ENCODE peak calls at places on chromosome 14, in nine cellular contexts. X is endothelial cell of umbilical vein, N is HCT116, K is transverse colon, A is K562, L is esophagus muscularis mucosa, U is GM12878, W is suprapubic skin, D is H1. P is an unnamed sample.
A peak's percentile ranks its signal among the peaks of the same experiment; 100 is the strongest.

GRCh38 chr14:68885226-68886108 is 92.6 kb upstream of the ZFP36L1 start:
- DNase-seq in X (no peak), N (no peak), K (no peak), A (no peak), L (no peak), U (no peak), W (no peak), D (no peak), P (no peak)

GRCh38 chr14:58796636-58797429 is 159.1 kb downstream of the DACT1 start:
- DNase-seq in X (no peak), N (no peak), K (no peak), A (no peak), L (no peak), U (peak; percentile 88), W (no peak), D (no peak), P (no peak)

GRCh38 chr14:99574099-99574880 is 29.7 kb downstream of the CCDC85C start:
- DNase-seq in X (no peak), N (no peak), K (peak; percentile 78), A (no peak), L (no peak), U (no peak), W (no peak), D (no peak), P (peak; percentile 49)

GRCh38 chr14:57391609-57392195 is 1.3 kb downstream of the NAA30 start:
- DNase-seq in X (peak; percentile 47), N (no peak), K (no peak), A (no peak), L (no peak), U (no peak), W (no peak), D (no peak), P (no peak)

GRCh38 chr14:71103662-71104484 is 196.6 kb downstream of the PCNX1 start:
- DNase-seq in X (peak; percentile 68), N (peak; percentile 41), K (no peak), A (peak; percentile 34), L (no peak), U (peak; percentile 13), W (no peak), D (no peak), P (peak; percentile 8)

GRCh38 chr14:63840981-63841380 is 11.8 kb upstream of the SYNE2 start:
- DNase-seq in X (no peak), N (no peak), K (peak; percentile 45), A (no peak), L (no peak), U (no peak), W (no peak), D (peak; percentile 89), P (no peak)

GRCh38 chr14:59359451-59360124 is 105.6 kb downstream of the GPR135 start:
- DNase-seq in X (no peak), N (no peak), K (no peak), A (no peak), L (no peak), U (peak; percentile 26), W (no peak), D (no peak), P (no peak)

GRCh38 chr14:98119739-98120138 is 1152.3 kb downstream of the BCL11B start:
- DNase-seq in X (no peak), N (no peak), K (no peak), A (no peak), L (no peak), U (no peak), W (no peak), D (no peak), P (no peak)

GRCh38 chr14:91378945-91379932 is 38.4 kb downstream of the CCDC88C start:
- DNase-seq in X (no peak), N (no peak), K (peak; percentile 12), A (no peak), L (no peak), U (no peak), W (no peak), D (no peak), P (no peak)

GRCh38 chr14:92922883-92923743 is at the start of gene CHGA:
- DNase-seq in X (peak; percentile 40), N (no peak), K (peak; percentile 37), A (peak; percentile 79), L (no peak), U (no peak), W (no peak), D (peak; percentile 94), P (no peak)

GRCh38 chr14:67943947-67944346 is 124.4 kb downstream of the RAD51B start:
- DNase-seq in X (peak; percentile 85), N (peak; percentile 71), K (peak; percentile 75), A (peak; percentile 18), L (no peak), U (peak; percentile 49), W (peak; percentile 86), D (peak; percentile 60), P (peak; percentile 88)

GRCh38 chr14:97306133-97306784 is 509.1 kb downstream of the VRK1 start:
- DNase-seq in X (no peak), N (no peak), K (no peak), A (no peak), L (peak; percentile 37), U (peak; percentile 42), W (no peak), D (no peak), P (no peak)

DNA sequence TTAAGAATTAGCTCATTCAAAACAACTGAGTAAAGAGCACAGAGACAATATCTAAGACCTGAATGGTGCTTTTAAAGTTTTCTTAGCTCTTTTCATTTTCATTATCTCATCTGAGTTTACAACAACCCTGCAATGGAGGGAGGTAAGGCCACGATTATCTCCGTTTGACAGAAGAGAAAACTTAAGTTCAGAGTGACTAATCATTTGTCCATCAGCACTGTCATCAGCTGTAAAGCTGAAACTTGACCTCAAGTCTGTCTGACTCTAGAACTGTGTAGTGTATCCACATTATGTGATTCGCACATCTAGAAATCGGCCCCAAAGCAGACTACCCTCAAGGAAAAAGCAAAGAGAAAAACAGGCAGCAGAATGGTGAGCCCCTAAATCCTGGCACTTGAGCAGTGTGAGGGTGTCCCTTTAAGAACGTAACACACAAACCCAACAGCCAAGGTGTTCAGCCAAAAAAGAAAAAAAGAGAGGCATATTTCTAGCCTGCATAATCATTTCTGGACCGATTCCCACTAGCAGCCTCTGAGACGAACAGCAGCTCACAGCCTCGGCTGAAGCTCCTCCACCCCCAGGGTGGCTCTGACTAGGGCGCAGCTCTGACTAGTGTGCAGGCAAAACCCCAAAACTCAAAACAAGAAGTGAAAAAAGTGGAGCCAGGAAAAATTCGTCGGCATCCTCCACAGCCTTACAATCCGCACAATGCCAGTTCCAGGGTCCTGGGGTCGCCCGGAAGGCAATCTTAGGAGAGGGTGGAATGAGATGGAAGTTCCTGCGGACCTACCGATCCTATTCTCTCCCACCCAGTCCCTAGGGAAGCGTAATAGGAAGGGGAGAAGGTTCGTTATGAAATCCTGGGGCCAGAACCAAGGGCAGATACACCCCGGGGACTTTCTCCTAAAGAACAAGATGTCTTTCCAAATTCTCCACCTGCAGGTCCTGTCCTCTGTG is 1.5 kb downstream of the STXBP6 start:
- DNase-seq in X (no peak), N (no peak), K (peak; percentile 25), A (peak; percentile 11), L (no peak), U (no peak), W (no peak), D (no peak), P (peak; percentile 62)
- H3K27ac ChIP-seq in X (no peak overlapping the region), N (no peak overlapping the region), K (peak overlapping the region; percentile 94), A (no peak overlapping the region), L (peak overlapping the region; percentile 90), U (no peak overlapping the region), W (peak overlapping the region; percentile 92), D (no peak overlapping the region), P (peak overlapping the region; percentile 60)

DNA sequence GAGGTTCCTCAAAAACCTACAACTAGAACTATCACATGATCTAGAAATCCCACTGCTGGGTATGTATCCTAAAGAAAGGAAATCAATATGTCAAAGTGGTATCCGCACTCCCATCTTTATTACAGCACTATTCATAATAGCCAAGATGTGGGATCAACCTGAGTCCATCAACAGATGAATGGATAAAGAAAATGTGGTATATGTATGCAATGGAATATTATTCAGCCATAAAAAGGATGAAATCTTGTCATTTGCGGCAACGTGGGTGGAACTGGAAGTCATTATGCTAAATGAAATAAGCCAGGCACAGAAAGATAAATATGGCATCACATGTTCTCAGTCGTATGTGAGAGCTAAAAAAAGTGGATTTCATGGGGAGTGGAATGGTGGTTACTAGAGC is 77.5 kb upstream of the DIO3 start:
- DNase-seq in X (no peak), N (no peak), K (no peak), A (no peak), L (no peak), U (no peak), W (no peak), D (no peak), P (no peak)
- H3K9me3 ChIP-seq in X (no peaks in the 10 kb centered on the region), N (peaks cover 5% of the 10 kb centered on the region), K (peaks cover 13% of the 10 kb centered on the region), A (no peaks in the 10 kb centered on the region), L (peaks cover 8% of the 10 kb centered on the region), U (no peaks in the 10 kb centered on the region), W (peaks cover 5% of the 10 kb centered on the region), D (peaks cover 13% of the 10 kb centered on the region), P (no peaks in the 10 kb centered on the region)

GRCh38 chr14:75011356-75012097 is 8.8 kb downstream of the EIF2B2 start:
- DNase-seq in X (peak; percentile 80), N (no peak), K (no peak), A (no peak), L (no peak), U (no peak), W (no peak), D (no peak), P (no peak)
- TF ChIP-seq POLR2AphosphoS5 in X (no peak), N (no peak), K (no peak), A (no peak), L (no peak), U (no peak), W (no peak), D (no peak), P (no peak)

GRCh38 chr14:61948376-61948775 is 186.2 kb downstream of the SNAPC1 start:
- DNase-seq in X (no peak), N (no peak), K (no peak), A (no peak), L (no peak), U (no peak), W (no peak), D (no peak), P (no peak)

GRCh38 chr14:61953602-61954001 is 191.4 kb downstream of the SNAPC1 start:
- DNase-seq in X (no peak), N (no peak), K (no peak), A (no peak), L (no peak), U (no peak), W (no peak), D (no peak), P (no peak)

GRCh38 chr14:61950340-61950739 is 188.1 kb downstream of the SNAPC1 start:
- DNase-seq in X (no peak), N (no peak), K (no peak), A (no peak), L (no peak), U (no peak), W (no peak), D (no peak), P (no peak)
- H3K27ac ChIP-seq in X (no peak overlapping the region), N (no peak overlapping the region), K (no peak overlapping the region), A (no peak overlapping the region), L (no peak overlapping the region), U (no peak overlapping the region), W (no peak overlapping the region), D (no peak overlapping the region), P (no peak overlapping the region)

GRCh38 chr14:30518867-30519266 is 40.1 kb upstream of the G2E3 start:
- DNase-seq in X (no peak), N (no peak), K (no peak), A (no peak), L (no peak), U (no peak), W (no peak), D (no peak), P (no peak)
- H3K9me3 ChIP-seq in X (no peaks in the 10 kb centered on the region), N (no peaks in the 10 kb centered on the region), K (no peaks in the 10 kb centered on the region), A (no peaks in the 10 kb centered on the region), L (no peaks in the 10 kb centered on the region), U (no peaks in the 10 kb centered on the region), W (no peaks in the 10 kb centered on the region), D (no peaks in the 10 kb centered on the region), P (no peaks in the 10 kb centered on the region)

P was measured in prostate gland.